ENCODE peak calls at places on chromosomes 12 and 14, in eight cellular contexts. V, P, D, L, O, U, S and F are unnamed samples.

GRCh38 chr12:65741662-65742480 is 82.4 kb upstream of the HMGA2 start:
- DNase-seq in L (no peak), O (no peak), D (no peak), S (no peak), P (no peak), U (no peak), V (peak; percentile 58), F (no peak)

GRCh38 chr12:112001555-112001954 is 11.4 kb downstream of the TMEM116 start:
- DNase-seq in U (no peak), S (no peak), P (no peak), V (no peak), L (no peak), D (no peak), O (no peak), F (no peak)

GRCh38 chr12:64681200-64682052 is 71.1 kb downstream of the RASSF3 start:
- DNase-seq in P (no peak), S (no peak), D (no peak), V (no peak), U (no peak), O (no peak), L (no peak), F (no peak)

GRCh38 chr14:81465507-81466228 is 65.5 kb upstream of the STON2 start:
- DNase-seq in V (no peak), L (no peak), P (no peak), D (no peak), U (no peak), O (no peak), S (no peak), F (no peak)

GRCh38 chr14:94584591-94585280 is 3.5 kb downstream of the SERPINA5 start:
- DNase-seq in O (no peak), V (no peak), S (no peak), L (no peak), P (no peak), D (peak; percentile 93), U (no peak), F (no peak)

GRCh38 chr12:102374190-102374589 is 106.2 kb downstream of the IGF1 start:
- DNase-seq in P (no peak), O (no peak), S (no peak), V (no peak), L (no peak), D (no peak), U (no peak), F (no peak)

GRCh38 chr12:89962648-89963047 is 254.0 kb upstream of the ATP2B1 start:
- DNase-seq in V (peak; percentile 16), U (no peak), S (no peak), L (no peak), D (no peak), O (no peak), P (no peak), F (no peak)

GRCh38 chr12:16681196-16681595 is 75.2 kb upstream of the LMO3 start:
- DNase-seq in P (no peak), U (no peak), L (no peak), V (no peak), D (no peak), S (no peak), O (no peak), F (no peak)

GRCh38 chr12:11729439-11730150 is 80.1 kb downstream of the ETV6 start:
- DNase-seq in O (no peak), U (no peak), L (no peak), P (no peak), D (no peak), V (peak; percentile 20), S (no peak), F (no peak)

GRCh38 chr12:108346022-108346633 is 7.0 kb upstream of the CMKLR1 start:
- DNase-seq in V (no peak), P (no peak), O (no peak), S (no peak), L (no peak), D (no peak), U (no peak), F (no peak)

GRCh38 chr12:121038861-121039654 is at the start of gene OASL:
- DNase-seq in D (no peak), S (no peak), O (no peak), V (peak; percentile 54), L (no peak), P (peak; percentile 53), U (no peak), F (no peak)

GRCh38 chr12:1608783-1609119 is 14.4 kb upstream of the FBXL14 start:
- DNase-seq in L (no peak), O (no peak), V (peak; percentile 49), D (no peak), S (no peak), U (no peak), P (no peak), F (no peak)

GRCh38 chr12:49810159-49810459 is 18.1 kb downstream of the NCKAP5L start:
- DNase-seq in V (no peak), U (no peak), L (peak; percentile 41), S (no peak), P (no peak), O (no peak), D (no peak), F (no peak)

GRCh38 chr12:27644446-27644845 is 51.8 kb upstream of the REP15 start:
- DNase-seq in V (peak; percentile 73), P (no peak), D (no peak), S (no peak), L (no peak), U (no peak), O (no peak), F (no peak)

GRCh38 chr12:70106347-70106746 is 136.9 kb upstream of the CNOT2 start:
- DNase-seq in P (no peak), S (no peak), U (no peak), V (no peak), D (no peak), L (no peak), O (no peak), F (no peak)

GRCh38 chr12:69998922-69999321 is 173.9 kb downstream of the MYRFL start:
- DNase-seq in V (no peak), O (peak; percentile 57), S (no peak), P (no peak), U (no peak), D (no peak), L (no peak), F (no peak)

GRCh38 chr12:119225454-119225853 is 46.7 kb downstream of the HSPB8 start:
- DNase-seq in D (no peak), U (no peak), L (no peak), P (no peak), S (no peak), V (no peak), O (no peak), F (no peak)

GRCh38 chr12:115960868-115961802 is 316.4 kb downstream of the MED13L start:
- DNase-seq in L (no peak), O (no peak), V (no peak), S (no peak), U (no peak), P (no peak), D (no peak), F (no peak)

GRCh38 chr14:61461808-61462275 is 140.5 kb downstream of the PRKCH start:
- DNase-seq in V (peak; percentile 90), L (no peak), O (peak; percentile 68), D (peak; percentile 43), P (no peak), S (no peak), U (peak; percentile 51), F (no peak)

GRCh38 chr12:15837141-15837781 is 44.9 kb upstream of the STRAP start:
- DNase-seq in S (no peak), L (no peak), P (no peak), V (peak; percentile 19), D (no peak), O (no peak), U (no peak), F (no peak)